ENCODE peak calls at places on chromosomes 12 and 14, in six cellular contexts. C is HuH-7; O is AG09309; E is AG08396; U is stimulated activated CD4-positive, alpha-beta T cell treated with anti-CD3 and anti-CD28 coated beads, Interleukin-12 subunit alpha, Interleukin-12 subunit beta, amount 100 ng/mL, for 4 hours; I is stimulated activated CD8-positive, alpha-beta memory T cell treated with anti-CD3 and anti-CD28 coated beads, Interleukin-4, amount 100 ng/mL, for 4 hours. M is an unnamed sample.

GRCh38 chr12:88553941-88554658 is 26.2 kb downstream of the KITLG start:
- DNase-seq in C (no peak), O (peak), E (no peak), U (no peak), I (no peak), M (peak)

GRCh38 chr12:57213763-57214397 is 2.7 kb upstream of the NXPH4 start:
- DNase-seq in C (no peak), O (no peak), E (no peak), U (no peak), I (no peak), M (no peak)

GRCh38 chr12:43847427-43847826 is 11.5 kb downstream of the TMEM117 start:
- DNase-seq in C (no peak), O (no peak), E (peak), U (no peak), I (no peak), M (no peak)

GRCh38 chr14:51419685-51420084 is 179.6 kb downstream of the TMX1 start:
- DNase-seq in C (no peak), O (no peak), E (no peak), U (no peak), I (no peak), M (no peak)

GRCh38 chr12:9115731-9116689 is at the start of gene A2M:
- DNase-seq in C (no peak), O (no peak), E (no peak), U (no peak), I (no peak), M (no peak)

GRCh38 chr12:55682087-55682796 is 25.5 kb downstream of the ITGA7 start:
- DNase-seq in C (peak), O (no peak), E (no peak), U (no peak), I (no peak), M (no peak)

GRCh38 chr12:124024263-124024678 is 51.3 kb downstream of the ZNF664 start:
- DNase-seq in C (no peak), O (no peak), E (no peak), U (no peak), I (no peak), M (no peak)

GRCh38 chr12:42145552-42146215 is 1.0 kb upstream of the GXYLT1 start:
- DNase-seq in C (peak), O (no peak), E (no peak), U (no peak), I (no peak), M (peak)

GRCh38 chr14:99878563-99878962 is 85.3 kb downstream of the EML1 start:
- DNase-seq in C (no peak), O (no peak), E (no peak), U (no peak), I (no peak), M (no peak)

GRCh38 chr12:93784339-93785086 is 107.3 kb downstream of the CRADD start:
- DNase-seq in C (no peak), O (no peak), E (no peak), U (no peak), I (no peak), M (peak)

GRCh38 chr12:128971802-128972201 is 118.5 kb downstream of the GLT1D1 start:
- DNase-seq in C (no peak), O (no peak), E (no peak), U (no peak), I (no peak), M (no peak)

GRCh38 chr14:54610051-54610977 is 43.4 kb downstream of the SAMD4A start:
- DNase-seq in C (no peak), O (no peak), E (peak), U (no peak), I (no peak), M (no peak)

GRCh38 chr14:102374264-102374663 is 11.5 kb downstream of the TECPR2 start:
- DNase-seq in C (no peak), O (no peak), E (no peak), U (no peak), I (no peak), M (no peak)

GRCh38 chr12:14272954-14273910 is 92.2 kb upstream of the ATF7IP start:
- DNase-seq in C (no peak), O (no peak), E (no peak), U (no peak), I (no peak), M (no peak)

GRCh38 chr12:95022477-95022876 is 19.0 kb upstream of the NDUFA12 start:
- DNase-seq in C (no peak), O (no peak), E (no peak), U (no peak), I (no peak), M (no peak)

GRCh38 chr14:29240046-29240445 is 473.5 kb downstream of the FOXG1 start:
- DNase-seq in C (no peak), O (peak), E (peak), U (no peak), I (no peak), M (no peak)

GRCh38 chr12:3199551-3200031 is 122.4 kb downstream of the TSPAN9 start:
- DNase-seq in C (no peak), O (no peak), E (peak), U (no peak), I (no peak), M (no peak)

GRCh38 chr12:13227191-13227590 is 30.7 kb downstream of the EMP1 start:
- DNase-seq in C (no peak), O (no peak), E (no peak), U (no peak), I (no peak), M (no peak)

GRCh38 chr12:12796928-12797788 is 11.7 kb downstream of the APOLD1 start:
- DNase-seq in C (no peak), O (no peak), E (no peak), U (no peak), I (no peak), M (no peak)

GRCh38 chr14:54712371-54712998 is 145.6 kb downstream of the SAMD4A start:
- DNase-seq in C (no peak), O (no peak), E (peak), U (no peak), I (no peak), M (no peak)

GRCh38 chr14:61923348-61923747 is 161.1 kb downstream of the SNAPC1 start:
- DNase-seq in C (no peak), O (no peak), E (peak), U (no peak), I (no peak), M (no peak)

M was measured in HAP-1.